ENCODE peak calls at places on chromosome 9, in six cellular contexts. O, I, K, H, R and D are unnamed samples.

GRCh38 chr9:107270082-107270481 is 13.0 kb upstream of the RAD23B start:
- DNase-seq in O (no peak), I (no peak), K (no peak), H (no peak), R (no peak), D (no peak)

GRCh38 chr9:99000480-99001395 is 57.0 kb downstream of the COL15A1 start:
- DNase-seq in O (peak; percentile 67), I (peak; percentile 63), K (peak; percentile 79), H (peak; percentile 51), R (peak; percentile 35), D (no peak)

GRCh38 chr9:136714096-136714875 is 1.9 kb downstream of the DIPK1B start:
- DNase-seq in O (no peak), I (no peak), K (no peak), H (no peak), R (no peak), D (no peak)

GRCh38 chr9:135248721-135249120 is 161.3 kb downstream of the OLFM1 start:
- DNase-seq in O (no peak), I (no peak), K (no peak), H (no peak), R (no peak), D (no peak)

GRCh38 chr9:134525070-134525815 is 116.4 kb upstream of the COL5A1 start:
- DNase-seq in O (no peak), I (no peak), K (no peak), H (peak; percentile 2), R (no peak), D (no peak)

GRCh38 chr9:120337131-120337530 is 242.8 kb downstream of the CDK5RAP2 start:
- DNase-seq in O (no peak), I (no peak), K (no peak), H (no peak), R (no peak), D (no peak)

GRCh38 chr9:86757382-86757720 is 190.0 kb downstream of the GAS1 start:
- DNase-seq in O (no peak), I (no peak), K (no peak), H (no peak), R (no peak), D (no peak)

GRCh38 chr9:134625361-134626140 is 16.1 kb upstream of the COL5A1 start:
- DNase-seq in O (no peak), I (no peak), K (peak; percentile 61), H (no peak), R (no peak), D (no peak)

GRCh38 chr9:116101516-116101915 is 52.1 kb upstream of the PAPPA start:
- DNase-seq in O (no peak), I (no peak), K (peak; percentile 44), H (no peak), R (no peak), D (no peak)

GRCh38 chr9:13758876-13759275 is 479.4 kb upstream of the MPDZ start:
- DNase-seq in O (no peak), I (no peak), K (no peak), H (no peak), R (no peak), D (no peak)

GRCh38 chr9:5422276-5422675 is 15.4 kb downstream of the PLGRKT start:
- DNase-seq in O (no peak), I (no peak), K (no peak), H (no peak), R (no peak), D (no peak)

GRCh38 chr9:131733601-131734061 is 6.2 kb downstream of the RAPGEF1 start:
- DNase-seq in O (no peak), I (no peak), K (peak; percentile 94), H (peak; percentile 58), R (no peak), D (no peak)

GRCh38 chr9:93262537-93263310 is 78.8 kb downstream of the WNK2 start:
- DNase-seq in O (no peak), I (no peak), K (no peak), H (no peak), R (no peak), D (no peak)

GRCh38 chr9:14341437-14342133 is 27.6 kb upstream of the NFIB start:
- DNase-seq in O (no peak), I (no peak), K (no peak), H (no peak), R (no peak), D (no peak)

GRCh38 chr9:131297903-131298302 is 8.4 kb downstream of the PLPP7 start:
- DNase-seq in O (no peak), I (no peak), K (no peak), H (no peak), R (no peak), D (no peak)

GRCh38 chr9:93270976-93271375 is 87.0 kb downstream of the WNK2 start:
- DNase-seq in O (no peak), I (no peak), K (no peak), H (no peak), R (no peak), D (no peak)

GRCh38 chr9:33189331-33189731 is 22.2 kb upstream of the B4GALT1 start:
- DNase-seq in O (no peak), I (no peak), K (no peak), H (no peak), R (no peak), D (no peak)

GRCh38 chr9:33186457-33187168 is 19.5 kb upstream of the B4GALT1 start:
- DNase-seq in O (no peak), I (no peak), K (no peak), H (peak; percentile 38), R (no peak), D (no peak)

GRCh38 chr9:33185406-33185805 is 18.3 kb upstream of the B4GALT1 start:
- DNase-seq in O (no peak), I (no peak), K (no peak), H (no peak), R (no peak), D (no peak)

GRCh38 chr9:33185858-33186257 is 18.7 kb upstream of the B4GALT1 start:
- DNase-seq in O (no peak), I (no peak), K (no peak), H (no peak), R (no peak), D (no peak)

GRCh38 chr9:33187519-33188218 is 20.5 kb upstream of the B4GALT1 start:
- DNase-seq in O (peak; percentile 8), I (no peak), K (no peak), H (no peak), R (no peak), D (no peak)
- H3K27ac ChIP-seq in O (no peak overlapping the region), I (no peak overlapping the region), K (no peak overlapping the region), H (peak overlapping the region; percentile 43), R (no peak overlapping the region), D (no peak overlapping the region)

DNA sequence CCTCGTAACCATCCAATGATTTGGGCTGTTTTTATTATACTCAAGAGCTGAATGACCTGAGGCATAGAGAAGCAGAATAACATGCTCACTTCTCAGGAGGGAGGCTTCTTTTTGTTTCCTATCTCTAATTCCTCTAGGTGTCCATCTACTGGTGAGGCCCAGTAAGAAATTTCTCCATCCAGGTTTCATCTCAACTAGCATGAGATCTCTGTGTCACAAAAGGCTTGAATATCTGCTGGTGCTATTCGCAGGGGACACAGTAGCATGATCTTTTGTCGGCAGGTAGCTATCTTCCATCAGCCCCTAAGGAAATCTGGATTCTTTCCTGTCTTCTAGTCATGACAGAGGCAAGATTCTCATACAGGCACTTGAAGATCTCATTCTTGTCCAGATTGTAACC is 8.9 kb downstream of the IFNE start:
- DNase-seq in O (no peak), I (no peak), K (no peak), H (no peak), R (no peak), D (no peak)
- TF ChIP-seq CTCF in O (no peak), I (no peak), K (peak; percentile 18), H (no peak), R (no peak), D (no peak)

DNA sequence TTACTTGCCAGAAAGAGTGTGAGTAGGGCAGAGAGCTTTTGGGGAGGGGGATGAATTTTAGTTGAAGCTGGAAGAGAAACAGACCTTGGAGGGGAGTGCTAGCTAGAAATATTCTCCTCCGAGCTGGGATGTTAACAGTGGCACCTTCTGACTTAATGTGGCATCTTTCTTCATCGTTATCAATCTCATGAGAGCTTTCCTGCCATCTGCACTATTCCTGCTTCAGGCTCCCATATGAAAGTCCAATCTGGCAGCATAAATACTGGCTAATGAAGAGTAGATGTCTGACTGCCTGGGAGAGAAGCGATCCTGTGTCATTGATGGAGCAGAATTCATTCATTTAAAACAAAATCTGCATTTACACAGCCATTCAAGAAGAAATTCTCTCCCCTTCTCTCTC is 284.5 kb downstream of the TMEM38B start:
- DNase-seq in O (no peak), I (no peak), K (no peak), H (no peak), R (no peak), D (no peak)
- H3K27ac ChIP-seq in O (no peak overlapping the region), I (no peak overlapping the region), K (no peak overlapping the region), H (no peak overlapping the region), R (no peak overlapping the region), D (no peak overlapping the region)

DNA sequence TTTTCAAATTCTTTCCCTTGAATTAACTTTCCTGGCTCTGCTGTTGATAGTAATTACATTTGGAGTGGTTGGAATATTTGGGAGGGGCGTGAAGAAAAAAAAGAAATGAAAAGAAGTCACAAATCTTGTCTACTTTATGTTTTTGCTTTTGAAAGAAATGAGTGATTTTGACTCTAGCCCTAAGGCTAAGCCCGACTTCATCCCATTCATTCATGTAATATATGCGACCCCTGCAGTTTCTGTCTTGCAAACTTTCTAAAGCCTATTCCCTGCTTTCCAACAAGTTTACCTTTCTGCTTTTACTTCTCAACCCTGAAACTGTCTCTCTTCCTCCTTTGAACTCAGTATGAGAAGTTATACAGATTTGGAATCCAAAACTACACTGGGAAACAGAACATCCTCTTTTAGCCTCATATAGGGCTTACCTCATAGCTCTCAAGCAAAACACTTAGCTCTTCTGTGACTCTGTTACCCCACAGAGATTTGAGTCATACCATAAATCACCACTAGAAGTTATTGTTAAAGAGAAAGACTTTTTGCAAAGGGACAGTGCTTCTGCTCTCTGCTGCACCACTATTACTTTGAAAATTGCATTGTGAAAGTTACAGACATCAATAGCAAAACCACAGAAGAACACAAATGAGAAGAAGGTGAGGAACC is 1.6 kb downstream of the CFAP95 start:
- DNase-seq in O (no peak), I (peak; percentile 45), K (no peak), H (no peak), R (no peak), D (no peak)
- TF ChIP-seq CTCF in O (no peak), I (peak; percentile 24), K (no peak), H (no peak), R (no peak), D (no peak)

GRCh38 chr9:122213589-122214413 is 15.0 kb downstream of the LHX6 start:
- DNase-seq in O (no peak), I (peak; percentile 93), K (no peak), H (peak; percentile 49), R (no peak), D (no peak)
- H3K27ac ChIP-seq in O (no peak overlapping the region), I (no peak overlapping the region), K (no peak overlapping the region), H (no peak overlapping the region), R (no peak overlapping the region), D (no peak overlapping the region)